ENCODE peak calls at places on chromosomes 7 and 10, in nine cellular contexts. B is body of pancreas, W is heart left ventricle, J is neural crest cell, F is nephron progenitor cell, X is left lung, T is GM23338, K is fibroblast of pulmonary artery, S is A549. A is an unnamed sample.

GRCh38 chr10:30591249-30591670 is 38.3 kb downstream of the LYZL2 start:
- DNase-seq in B (peak; percentile 33), W (peak; percentile 21), J (peak; percentile 53), F (peak; percentile 54), X (no peak), T (peak; percentile 73), K (peak; percentile 72), S (peak; percentile 48), A (peak; percentile 51)

GRCh38 chr7:74587435-74588126 is 69.9 kb upstream of the GTF2I start:
- DNase-seq in B (peak; percentile 47), W (peak; percentile 80), J (peak; percentile 22), F (peak; percentile 71), X (peak; percentile 92), T (peak; percentile 67), K (peak; percentile 94), S (peak; percentile 96), A (peak; percentile 75)

GRCh38 chr10:69567920-69568319 is 5.3 kb downstream of the NEUROG3 start:
- DNase-seq in B (peak; percentile 48), W (peak; percentile 26), J (peak; percentile 77), F (peak; percentile 92), X (no peak), T (peak; percentile 90), K (peak; percentile 73), S (peak; percentile 24), A (peak; percentile 58)

GRCh38 chr7:123769371-123769770 is 20.6 kb upstream of the WASL start:
- DNase-seq in B (peak; percentile 72), W (peak; percentile 45), J (no peak), F (no peak), X (peak; percentile 61), T (no peak), K (peak; percentile 75), S (peak; percentile 76), A (peak; percentile 72)

GRCh38 chr10:49831352-49832040 is 69.4 kb upstream of the OGDHL start:
- DNase-seq in B (no peak), W (no peak), J (no peak), F (peak; percentile 36), X (no peak), T (peak; percentile 90), K (peak; percentile 40), S (no peak), A (peak; percentile 17)

GRCh38 chr7:92634924-92635519 is 44.8 kb upstream of the FAM133B start:
- DNase-seq in B (no peak), W (no peak), J (no peak), F (no peak), X (no peak), T (no peak), K (peak; percentile 76), S (no peak), A (peak; percentile 39)

GRCh38 chr10:26448706-26449435 is 10.7 kb downstream of the APBB1IP start:
- DNase-seq in B (no peak), W (no peak), J (no peak), F (no peak), X (no peak), T (peak; percentile 19), K (no peak), S (no peak), A (no peak)

GRCh38 chr10:8473205-8473604 is 418.7 kb downstream of the GATA3 start:
- DNase-seq in B (no peak), W (no peak), J (no peak), F (no peak), X (no peak), T (no peak), K (peak; percentile 45), S (no peak), A (no peak)

GRCh38 chr10:69407621-69408301 is 9.0 kb downstream of the TACR2 start:
- DNase-seq in B (peak; percentile 31), W (no peak), J (no peak), F (no peak), X (no peak), T (peak; percentile 58), K (no peak), S (peak; percentile 58), A (peak; percentile 44)

GRCh38 chr7:418636-419280 is 100.9 kb downstream of the PDGFA start:
- DNase-seq in B (no peak), W (no peak), J (no peak), F (no peak), X (no peak), T (no peak), K (no peak), S (no peak), A (no peak)

GRCh38 chr7:126605056-126605455 is 647.7 kb downstream of the GRM8 start:
- DNase-seq in B (no peak), W (no peak), J (no peak), F (no peak), X (no peak), T (no peak), K (no peak), S (no peak), A (no peak)

GRCh38 chr7:36346260-36346831 is 43.3 kb upstream of the ANLN start:
- DNase-seq in B (no peak), W (no peak), J (no peak), F (no peak), X (no peak), T (no peak), K (no peak), S (no peak), A (no peak)

GRCh38 chr10:52741851-52742250 is 30.7 kb downstream of the MBL2 start:
- DNase-seq in B (no peak), W (no peak), J (no peak), F (no peak), X (no peak), T (no peak), K (no peak), S (no peak), A (no peak)

GRCh38 chr10:52744057-52744819 is 28.3 kb downstream of the MBL2 start:
- DNase-seq in B (no peak), W (no peak), J (no peak), F (no peak), X (no peak), T (no peak), K (no peak), S (no peak), A (no peak)

GRCh38 chr10:52747680-52748079 is 24.9 kb downstream of the MBL2 start:
- DNase-seq in B (no peak), W (no peak), J (no peak), F (no peak), X (no peak), T (no peak), K (no peak), S (no peak), A (no peak)

GRCh38 chr10:52742723-52743122 is 29.9 kb downstream of the MBL2 start:
- DNase-seq in B (no peak), W (no peak), J (no peak), F (no peak), X (no peak), T (no peak), K (no peak), S (no peak), A (no peak)

GRCh38 chr10:52746169-52746568 is 26.4 kb downstream of the MBL2 start:
- DNase-seq in B (no peak), W (no peak), J (no peak), F (no peak), X (no peak), T (no peak), K (no peak), S (no peak), A (peak; percentile 21)
- TF ChIP-seq CTCF in B (no peak), W (no peak), J (no peak), F (no peak), X (no peak), T (no peak), K (no peak), S (no peak), A (no peak)

GRCh38 chr10:13019280-13019679 is 17.8 kb upstream of the CCDC3 start:
- DNase-seq in B (no peak), W (no peak), J (no peak), F (no peak), X (no peak), T (no peak), K (no peak), S (no peak), A (no peak)

GRCh38 chr10:13018171-13018570 is 16.7 kb upstream of the CCDC3 start:
- DNase-seq in B (no peak), W (no peak), J (no peak), F (no peak), X (no peak), T (no peak), K (peak; percentile 53), S (no peak), A (no peak)

DNA sequence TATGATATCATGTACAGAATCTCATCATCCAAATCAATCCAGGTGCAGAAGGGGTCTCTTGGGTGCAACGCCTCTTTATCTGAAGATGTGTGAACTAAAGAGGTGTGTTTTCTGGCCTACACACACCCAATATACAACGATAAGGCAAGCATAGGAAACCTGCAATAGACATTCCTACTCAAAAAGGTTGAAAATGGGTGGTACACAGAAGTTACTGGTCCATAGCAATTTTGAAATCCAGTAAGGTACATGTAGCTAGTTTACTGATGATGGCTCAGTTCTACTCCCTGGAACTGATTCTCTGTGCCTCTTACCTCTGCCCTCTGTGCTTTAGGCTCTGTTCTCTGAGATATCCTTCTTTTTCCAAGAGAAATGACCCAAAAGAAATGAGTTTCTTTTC is 22.2 kb upstream of the CCDC3 start:
- DNase-seq in B (no peak), W (no peak), J (no peak), F (no peak), X (no peak), T (no peak), K (no peak), S (no peak), A (no peak)
- TF ChIP-seq CTCF in B (no peak), W (no peak), J (no peak), F (no peak), X (no peak), T (no peak), K (no peak), S (no peak), A (no peak)

GRCh38 chr10:36885746-36886145 is 239.7 kb upstream of the ANKRD30A start:
- DNase-seq in B (no peak), W (no peak), J (no peak), F (no peak), X (no peak), T (no peak), K (no peak), S (no peak), A (no peak)

GRCh38 chr10:36886303-36886891 is 239.0 kb upstream of the ANKRD30A start:
- DNase-seq in B (no peak), W (no peak), J (no peak), F (no peak), X (no peak), T (no peak), K (no peak), S (no peak), A (no peak)

GRCh38 chr10:36888925-36889573 is 236.3 kb upstream of the ANKRD30A start:
- DNase-seq in B (peak; percentile 16), W (no peak), J (peak; percentile 60), F (peak; percentile 54), X (no peak), T (peak; percentile 74), K (peak; percentile 29), S (peak; percentile 7), A (peak; percentile 60)
- TF ChIP-seq CTCF in B (no peak), W (no peak), J (peak; percentile 71), F (peak; percentile 50), X (no peak), T (peak; percentile 88), K (peak; percentile 1), S (peak; percentile 74), A (peak; percentile 21)

GRCh38 chr10:118626953-118627352 is 31.5 kb upstream of the PRLHR start:
- DNase-seq in B (no peak), W (no peak), J (no peak), F (no peak), X (no peak), T (peak; percentile 51), K (no peak), S (no peak), A (no peak)
- TF ChIP-seq CTCF in B (no peak), W (no peak), J (peak; percentile 34), F (no peak), X (no peak), T (peak; percentile 63), K (peak; percentile 9), S (no peak), A (no peak)